ENCODE peak calls at places on chromosomes 7 and 10, in six cellular contexts. One of them, this sample, is unnamed.
A peak's percentile ranks its signal among the peaks of the same experiment; 100 is the strongest.

GRCh38 chr7:1106063-1106782 is 18.3 kb downstream of the GPER1 start:
- DNase-seq in mammary epithelial cell: no peak
- DNase-seq in IMR-90: no peak
- DNase-seq in body of pancreas: no peak
- DNase-seq in endodermal cell: no peak
- DNase-seq in testis: no peak
- DNase-seq in this sample: no peak

GRCh38 chr10:114151486-114151885 is 22.5 kb downstream of the CCDC186 start:
- DNase-seq in mammary epithelial cell: peak; percentile 94
- DNase-seq in IMR-90: peak; percentile 92
- DNase-seq in body of pancreas: no peak
- DNase-seq in endodermal cell: no peak
- DNase-seq in testis: no peak
- DNase-seq in this sample: no peak

GRCh38 chr7:13749026-13749425 is 240.4 kb downstream of the ETV1 start:
- DNase-seq in mammary epithelial cell: no peak
- DNase-seq in IMR-90: no peak
- DNase-seq in body of pancreas: no peak
- DNase-seq in endodermal cell: peak; percentile 51
- DNase-seq in testis: no peak
- DNase-seq in this sample: no peak

GRCh38 chr10:67763499-67764011 is 67.6 kb upstream of the CTNNA3 start:
- DNase-seq in mammary epithelial cell: no peak
- DNase-seq in IMR-90: peak; percentile 35
- DNase-seq in body of pancreas: peak; percentile 85
- DNase-seq in endodermal cell: peak; percentile 89
- DNase-seq in testis: peak; percentile 84
- DNase-seq in this sample: peak; percentile 87

GRCh38 chr7:3922175-3922635 is 621.2 kb downstream of the SDK1 start:
- DNase-seq in mammary epithelial cell: peak; percentile 70
- DNase-seq in IMR-90: peak; percentile 90
- DNase-seq in body of pancreas: peak; percentile 79
- DNase-seq in endodermal cell: peak; percentile 84
- DNase-seq in testis: peak; percentile 78
- DNase-seq in this sample: no peak

GRCh38 chr7:101412976-101413375 is 50.3 kb downstream of the COL26A1 start:
- DNase-seq in mammary epithelial cell: no peak
- DNase-seq in IMR-90: no peak
- DNase-seq in body of pancreas: no peak
- DNase-seq in endodermal cell: peak; percentile 72
- DNase-seq in testis: no peak
- DNase-seq in this sample: no peak

GRCh38 chr7:73727963-73728362 is 8.5 kb upstream of the STX1A start:
- DNase-seq in mammary epithelial cell: no peak
- DNase-seq in IMR-90: no peak
- DNase-seq in body of pancreas: no peak
- DNase-seq in endodermal cell: no peak
- DNase-seq in testis: no peak
- DNase-seq in this sample: no peak

GRCh38 chr10:92239600-92240288 is 51.1 kb downstream of the CPEB3 start:
- DNase-seq in mammary epithelial cell: peak; percentile 23
- DNase-seq in IMR-90: peak; percentile 30
- DNase-seq in body of pancreas: peak; percentile 69
- DNase-seq in endodermal cell: peak; percentile 81
- DNase-seq in testis: peak; percentile 66
- DNase-seq in this sample: peak; percentile 50

GRCh38 chr7:36605261-36605660 is 119.0 kb downstream of the AOAH start:
- DNase-seq in mammary epithelial cell: peak; percentile 82
- DNase-seq in IMR-90: no peak
- DNase-seq in body of pancreas: no peak
- DNase-seq in endodermal cell: no peak
- DNase-seq in testis: no peak
- DNase-seq in this sample: no peak

GRCh38 chr10:127907411-127908105 is 655 bp downstream of the PTPRE start:
- DNase-seq in mammary epithelial cell: peak; percentile 48
- DNase-seq in IMR-90: no peak
- DNase-seq in body of pancreas: no peak
- DNase-seq in endodermal cell: peak; percentile 53
- DNase-seq in testis: peak; percentile 38
- DNase-seq in this sample: peak; percentile 62

DNA sequence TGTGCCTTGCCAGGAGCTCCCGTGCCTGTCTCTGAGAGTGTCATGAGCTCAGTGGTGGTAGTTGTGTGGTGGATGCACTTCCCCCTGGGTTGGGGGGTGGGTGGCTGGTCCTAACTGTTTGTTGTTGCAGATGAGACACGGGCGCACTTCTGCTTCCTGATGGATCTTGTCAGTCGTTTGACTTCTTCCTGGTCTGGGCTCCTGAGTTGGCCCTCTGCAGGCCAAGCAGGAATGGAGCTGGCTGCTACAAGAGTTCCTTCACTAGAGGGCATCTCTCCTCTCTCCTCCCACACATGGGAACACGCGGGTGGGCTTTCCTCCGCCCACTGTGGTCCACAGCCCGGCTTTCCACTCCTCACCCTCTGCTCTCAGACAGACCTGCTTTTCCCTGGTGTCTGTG is 82.0 kb downstream of the BMS1 start:
- DNase-seq in mammary epithelial cell: peak; percentile 18
- DNase-seq in IMR-90: peak; percentile 9
- DNase-seq in body of pancreas: no peak
- DNase-seq in endodermal cell: peak; percentile 78
- DNase-seq in testis: peak; percentile 68
- DNase-seq in this sample: no peak
- TF ChIP-seq CTCF in mammary epithelial cell: peak; percentile 8
- TF ChIP-seq CTCF in IMR-90: peak; percentile 40
- TF ChIP-seq CTCF in body of pancreas: peak; percentile 21
- TF ChIP-seq CTCF in endodermal cell: peak; percentile 71
- TF ChIP-seq CTCF in testis: no peak
- TF ChIP-seq CTCF in this sample: peak; percentile 7

DNA sequence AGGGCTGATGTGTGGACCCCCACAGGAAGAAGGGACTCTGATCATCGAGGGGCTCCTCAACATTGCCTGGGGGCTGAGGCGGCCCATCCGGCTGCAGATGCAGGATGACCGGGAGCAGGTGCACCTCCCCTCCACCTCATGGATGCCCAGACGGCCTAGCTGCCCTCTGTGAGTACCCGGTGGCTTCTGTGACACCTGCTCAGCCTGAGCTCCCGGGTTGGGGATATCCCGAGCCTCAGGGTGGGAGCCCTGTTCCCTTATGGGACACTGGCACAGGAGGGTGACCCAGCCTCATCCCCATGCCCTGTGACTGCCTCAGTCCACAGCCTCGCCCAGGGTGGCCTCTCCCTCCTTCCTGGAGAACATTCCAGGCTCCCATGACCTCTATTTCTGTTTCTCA is 3.9 kb upstream of the DEPP1 start:
- DNase-seq in mammary epithelial cell: no peak
- DNase-seq in IMR-90: no peak
- DNase-seq in body of pancreas: no peak
- DNase-seq in endodermal cell: no peak
- DNase-seq in testis: no peak
- DNase-seq in this sample: no peak
- H3K4me1 ChIP-seq in mammary epithelial cell: peaks cover 45% of the 10 kb centered on the region
- H3K4me1 ChIP-seq in IMR-90: peaks cover 70% of the 10 kb centered on the region
- H3K4me1 ChIP-seq in body of pancreas: peaks cover 71% of the 10 kb centered on the region
- H3K4me1 ChIP-seq in endodermal cell: peaks cover 20% of the 10 kb centered on the region
- H3K4me1 ChIP-seq in testis: peaks cover 69% of the 10 kb centered on the region
- H3K4me1 ChIP-seq in this sample: peaks cover 76% of the 10 kb centered on the region

DNA sequence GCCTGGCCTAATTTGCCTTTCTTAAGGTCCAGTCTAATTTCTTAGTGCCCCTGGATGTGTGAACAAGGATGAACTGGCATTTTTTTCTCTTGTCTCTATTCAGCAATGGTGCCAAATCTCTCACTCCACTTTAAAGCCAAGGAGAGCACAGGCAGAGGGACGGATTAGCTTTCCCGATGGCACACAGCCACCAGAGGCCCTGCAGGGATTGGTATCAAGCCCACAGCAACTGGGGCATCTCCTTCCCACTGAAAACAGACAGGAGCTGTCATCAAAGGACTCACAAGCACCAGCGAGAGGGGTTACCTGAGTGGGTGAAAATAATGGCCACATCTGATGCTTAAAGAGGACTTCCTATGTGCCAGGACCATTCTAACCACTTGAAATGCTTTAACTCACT is 83.1 kb downstream of the ITIH5 start:
- DNase-seq in mammary epithelial cell: no peak
- DNase-seq in IMR-90: no peak
- DNase-seq in body of pancreas: no peak
- DNase-seq in endodermal cell: no peak
- DNase-seq in testis: no peak
- DNase-seq in this sample: no peak
- TF ChIP-seq CTCF in mammary epithelial cell: no peak
- TF ChIP-seq CTCF in IMR-90: no peak
- TF ChIP-seq CTCF in body of pancreas: no peak
- TF ChIP-seq CTCF in endodermal cell: no peak
- TF ChIP-seq CTCF in testis: no peak
- TF ChIP-seq CTCF in this sample: no peak

GRCh38 chr10:35447693-35448407 is 111.5 kb downstream of the CCNY start:
- DNase-seq in mammary epithelial cell: peak; percentile 67
- DNase-seq in IMR-90: peak; percentile 72
- DNase-seq in body of pancreas: peak; percentile 42
- DNase-seq in endodermal cell: peak; percentile 60
- DNase-seq in testis: peak; percentile 39
- DNase-seq in this sample: no peak
- H3K4me1 ChIP-seq in mammary epithelial cell: peaks cover 40% of the 10 kb centered on the region
- H3K4me1 ChIP-seq in IMR-90: peaks cover 37% of the 10 kb centered on the region
- H3K4me1 ChIP-seq in body of pancreas: peaks cover 63% of the 10 kb centered on the region
- H3K4me1 ChIP-seq in endodermal cell: peaks cover 3% of the 10 kb centered on the region
- H3K4me1 ChIP-seq in testis: peaks cover 46% of the 10 kb centered on the region
- H3K4me1 ChIP-seq in this sample: no peaks in the 10 kb centered on the region

GRCh38 chr7:137335814-137336213 is 7.7 kb downstream of the PTN start:
- DNase-seq in mammary epithelial cell: peak; percentile 64
- DNase-seq in IMR-90: peak; percentile 21
- DNase-seq in body of pancreas: no peak
- DNase-seq in endodermal cell: no peak
- DNase-seq in testis: no peak
- DNase-seq in this sample: no peak

GRCh38 chr7:137342751-137343482 is 616 bp downstream of the PTN start:
- DNase-seq in mammary epithelial cell: peak; percentile 31
- DNase-seq in IMR-90: peak; percentile 12
- DNase-seq in body of pancreas: no peak
- DNase-seq in endodermal cell: no peak
- DNase-seq in testis: peak; percentile 21
- DNase-seq in this sample: no peak

GRCh38 chr7:137343483-137343841 is at the start of gene PTN:
- DNase-seq in mammary epithelial cell: peak; percentile 70
- DNase-seq in IMR-90: peak; percentile 79
- DNase-seq in body of pancreas: peak; percentile 17
- DNase-seq in endodermal cell: peak; percentile 89
- DNase-seq in testis: peak; percentile 62
- DNase-seq in this sample: peak; percentile 42

GRCh38 chr7:137342340-137342739 is 1.2 kb downstream of the PTN start:
- DNase-seq in mammary epithelial cell: no peak
- DNase-seq in IMR-90: peak; percentile 49
- DNase-seq in body of pancreas: no peak
- DNase-seq in endodermal cell: no peak
- DNase-seq in testis: no peak
- DNase-seq in this sample: no peak

DNA sequence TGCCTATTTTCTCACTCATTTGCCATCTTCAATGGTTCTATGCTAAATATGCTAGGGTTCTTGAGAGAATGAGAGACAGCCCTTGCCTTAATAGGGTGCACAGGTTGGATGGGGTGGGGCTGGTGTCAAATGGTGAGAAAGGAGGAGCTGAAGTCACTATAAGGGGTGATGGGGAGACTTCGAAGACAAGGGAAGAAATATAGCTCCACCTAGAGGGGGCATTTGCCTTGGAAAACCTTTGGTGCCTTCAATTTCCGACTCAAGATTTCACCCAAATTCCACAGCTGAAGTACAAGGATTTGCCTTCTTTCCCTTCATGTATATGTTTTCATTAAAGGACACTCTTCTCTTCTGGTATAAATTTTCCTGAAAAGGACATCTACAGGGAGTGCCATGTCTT is 5.6 kb downstream of the PTN start:
- DNase-seq in mammary epithelial cell: no peak
- DNase-seq in IMR-90: no peak
- DNase-seq in body of pancreas: no peak
- DNase-seq in endodermal cell: peak; percentile 60
- DNase-seq in testis: no peak
- DNase-seq in this sample: no peak
- TF ChIP-seq CTCF in mammary epithelial cell: peak; percentile 15
- TF ChIP-seq CTCF in IMR-90: peak; percentile 19
- TF ChIP-seq CTCF in body of pancreas: peak; percentile 9
- TF ChIP-seq CTCF in endodermal cell: peak; percentile 76
- TF ChIP-seq CTCF in testis: no peak
- TF ChIP-seq CTCF in this sample: no peak

GRCh38 chr7:47776335-47776734 is 171.9 kb downstream of the PKD1L1 start:
- DNase-seq in mammary epithelial cell: peak; percentile 37
- DNase-seq in IMR-90: no peak
- DNase-seq in body of pancreas: no peak
- DNase-seq in endodermal cell: no peak
- DNase-seq in testis: no peak
- DNase-seq in this sample: no peak

GRCh38 chr7:47772492-47772891 is 175.8 kb downstream of the PKD1L1 start:
- DNase-seq in mammary epithelial cell: no peak
- DNase-seq in IMR-90: no peak
- DNase-seq in body of pancreas: no peak
- DNase-seq in endodermal cell: no peak
- DNase-seq in testis: no peak
- DNase-seq in this sample: no peak

GRCh38 chr7:47777531-47778152 is 170.6 kb downstream of the PKD1L1 start:
- DNase-seq in mammary epithelial cell: no peak
- DNase-seq in IMR-90: no peak
- DNase-seq in body of pancreas: no peak
- DNase-seq in endodermal cell: no peak
- DNase-seq in testis: no peak
- DNase-seq in this sample: no peak

GRCh38 chr7:47778153-47778661 is 170.1 kb downstream of the PKD1L1 start:
- DNase-seq in mammary epithelial cell: peak; percentile 63
- DNase-seq in IMR-90: no peak
- DNase-seq in body of pancreas: no peak
- DNase-seq in endodermal cell: no peak
- DNase-seq in testis: no peak
- DNase-seq in this sample: no peak

DNA sequence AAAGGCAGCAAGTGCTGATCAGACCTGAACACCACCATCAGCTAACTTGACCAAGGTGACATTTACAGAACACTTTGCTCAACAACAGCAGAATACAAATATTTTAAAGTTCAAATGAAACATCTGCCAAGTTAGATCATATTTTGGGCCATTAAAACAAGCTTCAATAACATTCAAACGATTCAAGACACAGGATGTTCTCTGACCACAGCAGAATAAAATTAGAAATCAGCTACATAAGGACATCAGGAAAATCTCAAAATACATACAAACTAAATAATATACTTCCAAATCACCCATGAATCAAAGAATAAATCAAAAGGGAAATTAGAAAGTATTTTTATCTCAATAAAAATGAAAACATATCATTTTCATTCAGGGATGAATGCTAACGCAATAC is 173.0 kb downstream of the PKD1L1 start:
- DNase-seq in mammary epithelial cell: no peak
- DNase-seq in IMR-90: no peak
- DNase-seq in body of pancreas: no peak
- DNase-seq in endodermal cell: no peak
- DNase-seq in testis: no peak
- DNase-seq in this sample: no peak
- H3K4me1 ChIP-seq in mammary epithelial cell: peaks cover 17% of the 10 kb centered on the region
- H3K4me1 ChIP-seq in IMR-90: peaks cover 9% of the 10 kb centered on the region
- H3K4me1 ChIP-seq in body of pancreas: no peaks in the 10 kb centered on the region
- H3K4me1 ChIP-seq in endodermal cell: no peaks in the 10 kb centered on the region
- H3K4me1 ChIP-seq in testis: no peaks in the 10 kb centered on the region
- H3K4me1 ChIP-seq in this sample: no peaks in the 10 kb centered on the region